ENCODE peak calls at places on chromosomes 4 and X, in seven cellular contexts. K, F, O, U, J, X and C are unnamed samples. For H3K36me3, the result is how much of the 10 kb centered on the place peaks cover.

GRCh38 chr4:122796801-122797404 is 29.7 kb upstream of the FGF2 start:
- DNase-seq in J (no peak), K (no peak), X (no peak), U (no peak), F (no peak), O (no peak), C (no peak)

GRCh38 chrX:54640103-54640428 is 110.0 kb downstream of the GNL3L start:
- DNase-seq in K (no peak), O (no peak), X (no peak), F (no peak), J (no peak), U (no peak), C (no peak)

GRCh38 chr4:132527817-132528216 is 621.3 kb upstream of the PCDH10 start:
- DNase-seq in F (no peak), U (no peak), K (no peak), O (no peak), X (no peak), J (no peak), C (no peak)

GRCh38 chr4:13089659-13089998 is 394.5 kb downstream of the RAB28 start:
- DNase-seq in F (no peak), X (no peak), U (no peak), J (no peak), O (no peak), K (no peak), C (no peak)

GRCh38 chrX:115260330-115260729 is 26.4 kb upstream of the LRCH2 start:
- DNase-seq in U (no peak), F (no peak), X (no peak), J (peak), O (no peak), K (peak), C (no peak)

GRCh38 chr4:184932343-184932742 is 85.9 kb upstream of the HELT start:
- DNase-seq in X (no peak), J (peak), O (no peak), K (no peak), F (no peak), U (no peak), C (no peak)

GRCh38 chr4:97104006-97104405 is 1039.3 kb downstream of the STPG2 start:
- DNase-seq in K (peak), J (no peak), O (no peak), X (no peak), U (no peak), F (no peak), C (no peak)

GRCh38 chrX:13938766-13939530 is 90.7 kb downstream of the GEMIN8 start:
- DNase-seq in U (no peak), K (no peak), F (no peak), J (no peak), O (no peak), X (no peak), C (no peak)

GRCh38 chrX:48468693-48469691 is 1.1 kb downstream of the SLC38A5 start:
- DNase-seq in K (no peak), O (no peak), X (no peak), F (no peak), J (no peak), U (peak), C (no peak)

GRCh38 chr4:81337211-81337610 is 122.2 kb upstream of the PRKG2 start:
- DNase-seq in F (no peak), U (no peak), O (no peak), K (no peak), J (no peak), X (no peak), C (no peak)

GRCh38 chrX:132171881-132172280 is 44.1 kb upstream of the FRMD7 start:
- DNase-seq in K (no peak), X (no peak), O (no peak), U (no peak), J (no peak), F (no peak), C (no peak)

GRCh38 chr4:3226467-3226866 is 22.5 kb upstream of the MSANTD1 start:
- DNase-seq in J (no peak), O (peak), K (no peak), F (no peak), U (no peak), X (peak), C (no peak)
- H3K36me3 ChIP-seq in J (under half), O (under half), K (under half), F (under half), U (half or more), X (under half), C (half or more)

GRCh38 chr4:150229538-150229937 is 151.3 kb downstream of the DCLK2 start:
- DNase-seq in F (no peak), K (peak), U (no peak), O (no peak), J (peak), X (no peak), C (no peak)
- H3K27ac ChIP-seq in F (peak), K (no peak), U (peak), O (no peak), J (no peak), X (no peak), C (no peak)

GRCh38 chr4:99076292-99076976 is 12.2 kb downstream of the ADH5 start:
- DNase-seq in X (no peak), K (no peak), U (no peak), J (no peak), O (no peak), F (no peak), C (no peak)

GRCh38 chr4:99074816-99075215 is 13.8 kb downstream of the ADH5 start:
- DNase-seq in U (no peak), X (no peak), K (no peak), O (no peak), J (no peak), F (no peak), C (no peak)

GRCh38 chr4:99078336-99078735 is 10.3 kb downstream of the ADH5 start:
- DNase-seq in K (no peak), U (no peak), J (no peak), X (no peak), O (no peak), F (no peak), C (no peak)

GRCh38 chr4:99078931-99079624 is 9.5 kb downstream of the ADH5 start:
- DNase-seq in J (no peak), X (no peak), F (no peak), K (no peak), O (no peak), U (no peak), C (no peak)

GRCh38 chr4:99077177-99077576 is 11.4 kb downstream of the ADH5 start:
- DNase-seq in U (no peak), J (no peak), K (no peak), O (no peak), X (no peak), F (no peak), C (no peak)
- H3K36me3 ChIP-seq in U (under half), J (under half), K (half or more), O (under half), X (under half), F (half or more), C (half or more)

DNA sequence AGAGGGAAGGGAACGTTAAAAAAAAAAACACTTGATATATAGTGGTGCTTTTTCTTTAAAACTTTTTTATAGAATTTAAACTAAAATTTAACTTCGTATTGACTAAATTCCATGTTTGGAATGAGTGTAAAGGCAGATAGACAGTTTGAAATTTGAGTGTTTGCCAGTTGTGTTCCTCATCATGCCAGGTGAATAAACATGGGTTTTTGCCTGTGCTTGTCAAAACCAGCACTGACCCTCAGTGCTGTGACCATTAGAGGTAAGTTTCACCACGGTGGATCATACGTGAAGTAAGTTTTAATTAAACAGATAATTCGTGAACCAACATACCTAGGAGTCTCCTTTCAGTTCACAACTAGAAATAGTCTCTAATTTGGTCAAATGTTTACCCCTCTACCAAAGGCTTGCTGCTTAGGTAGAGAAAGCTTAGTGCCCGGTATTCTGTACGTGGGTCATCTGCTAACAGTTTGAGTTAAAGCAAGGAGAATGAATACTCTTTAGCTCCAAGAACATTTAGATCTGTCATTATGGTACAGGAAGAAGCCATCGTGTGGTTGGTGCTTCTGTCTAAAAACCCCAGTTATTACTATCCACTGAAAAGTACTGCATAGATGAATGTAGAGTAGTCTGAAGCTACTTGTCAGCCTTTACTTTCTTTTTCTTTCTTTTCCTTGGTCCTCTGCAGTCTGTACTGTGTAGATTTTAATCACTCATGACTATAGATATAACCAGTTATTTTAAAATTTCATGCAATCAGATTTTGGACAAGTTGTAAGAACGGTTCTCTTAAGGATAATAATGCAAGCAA is 32.7 kb downstream of the KIAA0232 start:
- DNase-seq in F (no peak), J (no peak), K (peak), X (no peak), O (no peak), U (no peak), C (no peak)
- H3K27ac ChIP-seq in F (no peak), J (no peak), K (no peak), X (no peak), O (no peak), U (no peak), C (no peak)

GRCh38 chr4:5751918-5752802 is 41.2 kb downstream of the EVC start:
- DNase-seq in F (no peak), X (no peak), J (peak), O (no peak), K (no peak), U (peak), C (peak)
- H3K36me3 ChIP-seq in F (under half), X (under half), J (under half), O (under half), K (under half), U (half or more), C (half or more)

GRCh38 chr4:95086532-95086931 is 328.8 kb downstream of the BMPR1B start:
- DNase-seq in O (no peak), X (no peak), F (no peak), U (no peak), K (peak), J (no peak), C (no peak)
- H3K27ac ChIP-seq in O (no peak), X (no peak), F (no peak), U (no peak), K (no peak), J (no peak), C (no peak)